ENCODE peak calls at places on chromosomes 13 and 19, in five cellular contexts. X is foreskin fibroblast, A is BJ, P is aorta, H is A549. G is an unnamed sample.

GRCh38 chr13:29935309-29935981 is 85.0 kb upstream of the UBL3 start:
- DNase-seq in X (no peak), A (no peak), P (peak; percentile 63), H (no peak), G (peak; percentile 94)

GRCh38 chr13:108060111-108060510 is 155.2 kb downstream of the LIG4 start:
- DNase-seq in X (no peak), A (no peak), P (no peak), H (no peak), G (no peak)

GRCh38 chr19:21328402-21328801 is 808 bp downstream of the ZNF708 start:
- DNase-seq in X (peak; percentile 7), A (no peak), P (no peak), H (no peak), G (peak; percentile 23)

GRCh38 chr19:7292950-7293794 is 1.0 kb downstream of the INSR start:
- DNase-seq in X (peak; percentile 37), A (no peak), P (peak; percentile 69), H (no peak), G (peak; percentile 22)

GRCh38 chr13:75372923-75373841 is 108.8 kb downstream of the TBC1D4 start:
- DNase-seq in X (peak; percentile 53), A (no peak), P (no peak), H (no peak), G (no peak)

GRCh38 chr13:86591862-86592261 is 792.6 kb upstream of the SLITRK6 start:
- DNase-seq in X (no peak), A (no peak), P (no peak), H (no peak), G (no peak)

GRCh38 chr13:35502456-35502855 is 26.0 kb upstream of the MAB21L1 start:
- DNase-seq in X (no peak), A (no peak), P (no peak), H (no peak), G (no peak)

GRCh38 chr19:55119053-55119452 is 1.6 kb upstream of the PPP1R12C start:
- DNase-seq in X (no peak), A (no peak), P (no peak), H (no peak), G (no peak)

GRCh38 chr19:52566588-52566987 is 3.5 kb upstream of the ZNF701 start:
- DNase-seq in X (peak; percentile 81), A (peak; percentile 3), P (no peak), H (no peak), G (no peak)

GRCh38 chr19:11887618-11888531 is at the start of gene ZNF69:
- DNase-seq in X (peak; percentile 86), A (peak; percentile 26), P (peak; percentile 91), H (no peak), G (peak; percentile 36)

GRCh38 chr13:109151696-109152095 is 522.3 kb downstream of the MYO16 start:
- DNase-seq in X (no peak), A (no peak), P (no peak), H (no peak), G (no peak)

GRCh38 chr19:56692496-56692895 is 20.9 kb upstream of the ZNF835 start:
- DNase-seq in X (no peak), A (no peak), P (no peak), H (no peak), G (no peak)
- H3K4me3 ChIP-seq in X (no peak overlapping the region), A (no peak overlapping the region), P (no peak overlapping the region), H (no peak overlapping the region), G (no peak overlapping the region)

DNA sequence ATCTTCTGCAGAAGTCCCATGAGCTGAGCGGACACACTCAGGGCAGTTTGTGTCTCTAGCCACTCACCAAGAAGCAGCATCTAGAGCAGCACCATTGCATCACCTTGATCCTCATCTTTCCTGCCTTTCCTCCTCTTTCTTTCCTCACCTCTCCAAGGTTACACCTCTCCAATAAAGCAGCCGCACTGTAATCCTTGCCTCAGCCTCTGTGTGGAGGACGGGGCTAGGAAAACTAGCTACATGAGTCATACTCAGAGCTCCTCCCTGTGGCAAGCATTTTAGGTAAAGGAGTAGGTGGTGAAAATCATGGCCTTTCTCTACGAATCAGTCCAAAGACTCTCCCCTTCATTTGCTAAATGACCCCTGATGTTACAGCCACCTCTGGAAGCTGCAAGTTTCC is 108.8 kb downstream of the DNAJC15 start:
- DNase-seq in X (peak; percentile 37), A (no peak), P (no peak), H (peak; percentile 19), G (peak; percentile 38)
- H3K4me3 ChIP-seq in X (no peak overlapping the region), A (no peak overlapping the region), P (no peak overlapping the region), H (no peak overlapping the region), G (no peak overlapping the region)

GRCh38 chr13:101618440-101619187 is 166.1 kb downstream of the ITGBL1 start:
- DNase-seq in X (no peak), A (no peak), P (no peak), H (no peak), G (no peak)
- H3K4me3 ChIP-seq in X (no peak overlapping the region), A (no peak overlapping the region), P (no peak overlapping the region), H (no peak overlapping the region), G (no peak overlapping the region)

GRCh38 chr19:291561-292280 is 518 bp upstream of the PLPP2 start:
- DNase-seq in X (peak; percentile 40), A (no peak), P (no peak), H (no peak), G (no peak)
- H3K4me3 ChIP-seq in X (peak overlapping the region; percentile 29), A (peak overlapping the region; percentile 37), P (no peak overlapping the region), H (peak overlapping the region; percentile 87), G (no peak overlapping the region)

GRCh38 chr19:38266981-38267597 is 2.7 kb downstream of the SPINT2 start:
- DNase-seq in X (peak; percentile 51), A (no peak), P (no peak), H (peak; percentile 68), G (no peak)
- H3K4me3 ChIP-seq in X (no peak overlapping the region), A (no peak overlapping the region), P (no peak overlapping the region), H (peak overlapping the region; percentile 3), G (no peak overlapping the region)

DNA sequence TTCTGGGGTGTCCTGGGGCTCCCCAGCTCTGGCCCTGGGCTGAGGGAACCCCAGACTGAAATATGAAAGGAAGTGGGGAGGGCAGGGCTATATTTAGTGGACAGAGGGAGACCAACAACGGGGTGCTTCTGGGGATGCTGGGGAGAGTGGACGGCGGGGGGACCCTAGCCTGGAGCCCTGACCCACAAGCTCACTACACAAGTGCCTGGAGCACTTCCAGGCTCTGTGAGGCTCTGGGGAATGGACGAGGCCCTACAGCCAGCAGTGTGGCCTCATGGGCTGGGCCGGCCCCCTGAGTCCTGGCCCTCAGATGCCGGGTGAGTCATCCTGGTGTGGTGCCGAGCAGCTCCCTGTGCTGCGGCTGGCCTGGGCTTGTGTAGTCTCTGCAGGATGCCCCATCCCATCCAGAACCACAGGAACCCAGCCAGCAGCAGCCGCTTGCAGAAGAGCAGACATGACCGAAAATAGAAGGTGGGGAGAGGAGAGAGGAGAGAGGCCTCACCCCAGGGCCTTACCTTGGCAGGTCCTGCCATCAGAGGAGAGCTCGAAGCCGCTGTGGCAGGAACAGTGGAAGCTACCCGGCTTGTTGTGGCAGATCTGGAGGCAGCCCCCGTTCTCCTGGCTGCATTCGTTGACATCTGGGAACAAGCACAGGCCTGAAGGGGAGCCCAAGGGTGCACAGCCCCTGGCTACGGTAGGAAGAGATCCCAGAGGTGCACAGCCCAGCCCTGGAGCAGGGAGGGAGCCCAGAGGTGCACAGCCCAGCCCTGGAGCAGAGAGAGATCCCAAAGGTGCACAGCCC is 26.1 kb downstream of the GAS6 start:
- DNase-seq in X (peak; percentile 100), A (peak; percentile 89), P (peak; percentile 97), H (peak; percentile 62), G (peak; percentile 47)
- H3K4me3 ChIP-seq in X (peak overlapping the region; percentile 50), A (peak overlapping the region; percentile 36), P (no peak overlapping the region), H (peak overlapping the region; percentile 82), G (peak overlapping the region; percentile 27)

DNA sequence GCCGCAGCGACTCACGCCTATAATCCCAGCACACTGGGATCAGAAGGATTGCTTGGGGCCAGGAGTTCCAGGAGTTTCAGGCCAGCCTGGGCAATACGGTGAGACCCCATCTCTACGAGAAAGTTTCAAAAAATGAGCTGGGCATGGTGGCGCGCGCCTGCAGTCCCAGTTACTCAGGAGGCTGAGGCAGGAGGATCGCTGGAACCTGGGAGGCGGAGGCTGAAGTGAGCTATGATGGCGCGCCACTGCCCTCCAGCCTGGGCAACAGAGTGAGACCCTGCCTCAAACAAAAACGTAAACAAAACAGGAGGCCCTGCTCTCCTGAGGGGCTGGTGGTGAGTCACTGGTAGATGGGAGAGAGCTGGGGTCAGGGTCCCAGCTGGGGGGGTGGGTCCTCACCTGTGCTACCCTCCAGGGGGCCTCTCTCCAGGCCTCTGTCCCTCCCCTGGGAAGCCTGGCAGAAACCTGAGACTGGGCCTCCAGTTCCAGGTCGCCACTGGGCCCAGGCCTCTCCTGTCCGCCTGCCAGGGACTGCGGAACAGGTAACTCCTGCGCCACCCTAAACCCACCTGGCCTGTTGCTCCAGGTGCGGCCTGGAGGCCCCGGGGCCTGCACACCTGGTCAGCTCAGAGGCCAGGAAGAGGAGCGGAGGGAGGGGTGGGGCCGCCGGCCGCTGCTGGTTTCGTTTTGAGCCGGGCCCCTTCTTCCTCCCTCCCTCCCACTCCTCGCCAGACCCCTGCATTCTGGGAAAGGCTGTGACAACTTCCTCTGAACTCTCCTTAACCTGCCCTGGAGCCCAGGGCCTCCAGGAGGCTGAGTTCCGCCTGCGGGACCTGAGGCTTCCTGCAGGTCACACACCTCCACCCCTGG is 17.2 kb upstream of the ZBTB7A start:
- DNase-seq in X (no peak), A (no peak), P (no peak), H (no peak), G (peak; percentile 66)
- H3K4me3 ChIP-seq in X (no peak overlapping the region), A (no peak overlapping the region), P (no peak overlapping the region), H (no peak overlapping the region), G (peak overlapping the region; percentile 3)

GRCh38 chr13:23985060-23985459 is 87.8 kb upstream of the C1QTNF9B start:
- DNase-seq in X (no peak), A (no peak), P (no peak), H (no peak), G (no peak)
- H3K4me3 ChIP-seq in X (no peak overlapping the region), A (no peak overlapping the region), P (no peak overlapping the region), H (no peak overlapping the region), G (no peak overlapping the region)

DNA sequence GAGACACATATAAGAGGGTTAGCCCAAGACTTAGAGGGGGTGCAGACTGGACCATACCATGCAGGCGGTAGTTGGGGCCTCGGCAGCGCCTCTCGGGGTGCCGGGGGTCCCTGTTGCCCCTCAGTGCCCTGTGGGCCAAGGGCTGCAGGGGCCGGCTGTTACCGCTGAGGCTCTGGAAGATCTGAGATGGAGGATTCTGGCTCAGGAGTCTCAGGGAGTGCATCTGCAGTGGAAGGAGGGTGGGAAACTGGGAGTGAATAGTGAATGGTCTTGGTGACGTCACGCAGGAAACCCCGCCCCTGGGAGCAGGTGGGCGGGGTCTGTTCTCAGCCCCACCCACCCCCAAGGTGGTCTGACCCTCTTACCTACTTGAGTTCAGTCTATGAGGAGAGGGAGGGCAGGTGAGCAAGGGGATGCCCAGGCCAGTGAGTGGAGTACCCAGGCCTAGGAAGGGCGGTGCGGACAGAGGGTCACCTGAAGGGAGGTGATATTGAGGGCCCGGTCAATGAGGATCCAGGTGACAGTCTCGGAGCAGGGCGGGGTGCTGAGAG is 1.7 kb upstream of the DBP start:
- DNase-seq in X (no peak), A (no peak), P (no peak), H (no peak), G (peak; percentile 39)
- H3K4me3 ChIP-seq in X (peak overlapping the region; percentile 89), A (no peak overlapping the region), P (no peak overlapping the region), H (no peak overlapping the region), G (peak overlapping the region; percentile 73)

G was measured in GM12865.